ENCODE peak calls at places on chromosomes 11 and 22, in five cellular contexts. T, D, Y, H and X are unnamed samples. For H3K27me3, the result is how much of the 10 kb centered on the place peaks cover.

GRCh38 chr11:73194034-73194507 is 24.0 kb upstream of the P2RY2 start:
- DNase-seq in T (no peak), D (no peak), Y (no peak), H (peak), X (no peak)

GRCh38 chr11:17012712-17013547 is 1.3 kb downstream of the PLEKHA7 start:
- DNase-seq in T (no peak), D (peak), Y (peak), H (peak), X (no peak)

GRCh38 chr11:107078375-107078774 is 60.1 kb upstream of the GUCY1A2 start:
- DNase-seq in T (no peak), D (no peak), Y (no peak), H (peak), X (no peak)

GRCh38 chr22:27870234-27871191 is 48.5 kb downstream of the PITPNB start:
- DNase-seq in T (no peak), D (no peak), Y (no peak), H (no peak), X (no peak)

GRCh38 chr11:12148466-12148865 is 38.1 kb downstream of the MICAL2 start:
- DNase-seq in T (no peak), D (no peak), Y (no peak), H (no peak), X (no peak)

GRCh38 chr11:46036009-46036408 is 85.2 kb downstream of the PHF21A start:
- DNase-seq in T (no peak), D (no peak), Y (no peak), H (no peak), X (no peak)

GRCh38 chr11:91158901-91159537 is 936.2 kb upstream of the CHORDC1 start:
- DNase-seq in T (no peak), D (no peak), Y (no peak), H (peak), X (no peak)

GRCh38 chr11:125953401-125953935 is 7.6 kb downstream of the VSIG10L2 start:
- DNase-seq in T (no peak), D (no peak), Y (no peak), H (no peak), X (no peak)

GRCh38 chr11:125175896-125176575 is 11.5 kb downstream of the PKNOX2 start:
- DNase-seq in T (no peak), D (no peak), Y (no peak), H (no peak), X (no peak)

GRCh38 chr11:44811841-44812448 is 85.2 kb downstream of the TSPAN18 start:
- DNase-seq in T (no peak), D (no peak), Y (no peak), H (peak), X (no peak)

GRCh38 chr11:122556605-122557004 is 98.9 kb upstream of the UBASH3B start:
- DNase-seq in T (no peak), D (peak), Y (peak), H (no peak), X (peak)

GRCh38 chr11:68950268-68950667 is 30.5 kb downstream of the MRGPRD start:
- DNase-seq in T (no peak), D (peak), Y (no peak), H (peak), X (no peak)

GRCh38 chr11:26344647-26345046 is 12.7 kb downstream of the ANO3 start:
- DNase-seq in T (no peak), D (no peak), Y (no peak), H (no peak), X (no peak)

GRCh38 chr11:17867346-17867745 is 132.8 kb downstream of the KCNC1 start:
- DNase-seq in T (no peak), D (no peak), Y (no peak), H (no peak), X (no peak)

GRCh38 chr22:47167056-47167455 is 404.6 kb downstream of the TBC1D22A start:
- DNase-seq in T (no peak), D (no peak), Y (peak), H (no peak), X (no peak)

GRCh38 chr11:130802567-130802966 is 113.7 kb downstream of the SNX19 start:
- DNase-seq in T (no peak), D (no peak), Y (no peak), H (no peak), X (no peak)

GRCh38 chr22:39643311-39644083 is 72.9 kb downstream of the CACNA1I start:
- DNase-seq in T (no peak), D (no peak), Y (no peak), H (no peak), X (no peak)

GRCh38 chr22:41976070-41976901 is 7.0 kb downstream of the SEPTIN3 start:
- DNase-seq in T (no peak), D (peak), Y (no peak), H (no peak), X (peak)

GRCh38 chr11:91947215-91947614 is 277.4 kb upstream of the FAT3 start:
- DNase-seq in T (no peak), D (no peak), Y (no peak), H (peak), X (no peak)

GRCh38 chr11:39078465-39078864 is 2381.0 kb downstream of the LRRC4C start:
- DNase-seq in T (no peak), D (no peak), Y (no peak), H (no peak), X (no peak)

GRCh38 chr22:17159504-17159951 is 451 bp upstream of the HDHD5 start:
- DNase-seq in T (peak), D (no peak), Y (peak), H (peak), X (no peak)

GRCh38 chr22:19607198-19608113 is 83.2 kb upstream of the CLDN5 start:
- DNase-seq in T (peak), D (no peak), Y (no peak), H (peak), X (no peak)

GRCh38 chr11:10303558-10304363 is 1.1 kb upstream of the ADM start:
- DNase-seq in T (no peak), D (peak), Y (no peak), H (peak), X (no peak)

GRCh38 chr11:117885777-117886176 is 9.3 kb upstream of the FXYD6 start:
- DNase-seq in T (no peak), D (peak), Y (peak), H (no peak), X (no peak)

GRCh38 chr22:38448945-38449745 is 5.9 kb downstream of the KCNJ4 start:
- DNase-seq in T (no peak), D (no peak), Y (no peak), H (no peak), X (no peak)

GRCh38 chr11:16912607-16913006 is 101.6 kb downstream of the PLEKHA7 start:
- DNase-seq in T (no peak), D (peak), Y (no peak), H (no peak), X (no peak)

GRCh38 chr11:69051381-69052342 is 2.9 kb downstream of the TPCN2 start:
- DNase-seq in T (no peak), D (no peak), Y (no peak), H (no peak), X (peak)

GRCh38 chr11:2507212-2507901 is 62.5 kb downstream of the KCNQ1 start:
- DNase-seq in T (no peak), D (no peak), Y (peak), H (no peak), X (no peak)

GRCh38 chr11:116062129-116062525 is 557.9 kb upstream of the CADM1 start:
- DNase-seq in T (no peak), D (no peak), Y (no peak), H (no peak), X (no peak)

GRCh38 chr22:28024422-28024888 is 105.4 kb upstream of the PITPNB start:
- DNase-seq in T (no peak), D (no peak), Y (peak), H (no peak), X (no peak)

GRCh38 chr11:46363455-46363920 is 16.2 kb downstream of the DGKZ start:
- DNase-seq in T (no peak), D (no peak), Y (no peak), H (peak), X (no peak)

GRCh38 chr11:31720225-31720624 is 90.9 kb downstream of the PAX6 start:
- DNase-seq in T (no peak), D (no peak), Y (no peak), H (no peak), X (no peak)

GRCh38 chr11:74685338-74685737 is 45.9 kb downstream of the CHRDL2 start:
- DNase-seq in T (no peak), D (no peak), Y (no peak), H (no peak), X (no peak)

GRCh38 chr11:74687237-74688005 is 43.8 kb downstream of the CHRDL2 start:
- DNase-seq in T (no peak), D (no peak), Y (no peak), H (no peak), X (no peak)

GRCh38 chr11:74684661-74685060 is 46.6 kb downstream of the CHRDL2 start:
- DNase-seq in T (no peak), D (no peak), Y (peak), H (no peak), X (no peak)

GRCh38 chr11:74685905-74686304 is 45.3 kb downstream of the CHRDL2 start:
- DNase-seq in T (no peak), D (no peak), Y (no peak), H (no peak), X (no peak)

DNA sequence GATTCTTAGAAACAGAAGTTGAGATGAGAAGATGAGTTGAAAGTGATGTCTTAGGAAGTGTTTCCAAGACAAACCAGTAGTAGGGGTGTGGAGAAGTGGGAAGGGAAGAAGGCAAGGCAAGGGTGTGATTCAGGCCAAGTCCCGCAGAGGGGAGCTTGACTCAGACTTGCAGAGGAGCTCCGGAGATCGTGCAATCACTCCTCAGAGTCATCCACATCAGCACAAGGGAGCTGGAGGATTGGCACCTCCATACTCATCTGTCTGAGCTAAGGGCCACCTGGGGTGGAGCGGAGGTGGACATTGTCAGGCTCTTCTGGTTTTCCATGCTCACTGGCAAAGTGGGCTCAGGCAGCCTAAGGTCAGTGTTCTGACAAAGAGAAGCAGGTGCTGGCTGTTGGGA is 44.4 kb downstream of the CHRDL2 start:
- DNase-seq in T (no peak), D (no peak), Y (no peak), H (peak), X (no peak)
- TF ChIP-seq CTCF in T (no peak), D (peak), Y (no peak), H (no peak), X (no peak)

GRCh38 chr11:65785329-65786007 is 1.4 kb upstream of the OVOL1 start:
- DNase-seq in T (no peak), D (no peak), Y (no peak), H (no peak), X (no peak)
- H3K27me3 ChIP-seq in T (under half), D (half or more), Y (under half), H (under half), X (under half)

GRCh38 chr11:93359396-93359795 is 28.9 kb downstream of the DEUP1 start:
- DNase-seq in T (no peak), D (no peak), Y (no peak), H (no peak), X (no peak)

GRCh38 chr11:93361435-93361834 is 30.9 kb downstream of the DEUP1 start:
- DNase-seq in T (no peak), D (no peak), Y (no peak), H (no peak), X (no peak)
- TF ChIP-seq CTCF in T (no peak), D (no peak), Y (no peak), H (no peak), X (no peak)

DNA sequence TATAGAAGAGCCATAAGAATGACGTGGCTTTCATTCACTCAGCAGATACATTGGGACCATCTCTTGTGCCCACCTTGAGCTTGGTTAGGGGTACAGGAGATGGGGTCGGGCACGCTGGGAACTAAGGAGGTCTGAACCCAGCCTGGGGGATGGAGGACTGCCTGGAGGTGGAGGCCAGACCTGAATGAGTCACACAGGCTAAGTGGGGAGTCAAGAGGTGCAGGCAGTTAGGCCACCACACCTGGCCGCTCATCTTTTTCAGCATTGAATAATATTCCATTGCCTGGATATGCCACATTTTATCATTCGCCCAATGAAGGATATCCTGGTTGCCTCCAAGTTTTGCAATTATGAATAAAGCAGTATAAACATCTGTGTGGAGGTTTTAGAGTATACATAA is 3.8 kb upstream of the PPIL2 start:
- DNase-seq in T (no peak), D (no peak), Y (no peak), H (no peak), X (no peak)
- H3K27me3 ChIP-seq in T (under half), D (under half), Y (under half), H (under half), X (under half)

GRCh38 chr22:49699928-49700498 is 127.7 kb downstream of the BRD1 start:
- DNase-seq in T (no peak), D (no peak), Y (no peak), H (no peak), X (no peak)

GRCh38 chr22:49703990-49704344 is 123.7 kb downstream of the BRD1 start:
- DNase-seq in T (no peak), D (no peak), Y (no peak), H (no peak), X (no peak)

GRCh38 chr22:49701380-49702067 is 126.1 kb downstream of the BRD1 start:
- DNase-seq in T (no peak), D (no peak), Y (no peak), H (no peak), X (no peak)

GRCh38 chr22:49703391-49703926 is 124.2 kb downstream of the BRD1 start:
- DNase-seq in T (no peak), D (no peak), Y (no peak), H (no peak), X (no peak)

GRCh38 chr22:49702068-49702397 is 125.6 kb downstream of the BRD1 start:
- DNase-seq in T (no peak), D (no peak), Y (no peak), H (no peak), X (no peak)
- TF ChIP-seq CTCF in T (no peak), D (no peak), Y (no peak), H (no peak), X (no peak)

GRCh38 chr22:36846949-36847348 is 13.9 kb upstream of the NCF4 start:
- DNase-seq in T (no peak), D (no peak), Y (no peak), H (no peak), X (no peak)
- H3K27me3 ChIP-seq in T (under half), D (under half), Y (under half), H (under half), X (under half)

GRCh38 chr22:37139762-37140161 is 10.0 kb downstream of the IL2RB start:
- DNase-seq in T (no peak), D (no peak), Y (no peak), H (no peak), X (no peak)
- TF ChIP-seq CTCF in T (no peak), D (no peak), Y (no peak), H (no peak), X (no peak)